ENCODE peak calls at places on chromosomes 3 and 15, in five cellular contexts. F, Q, Z, A and R are unnamed samples.

GRCh38 chr3:46705751-46706572 is 4.8 kb downstream of the TMIE start:
- DNase-seq in F (no peak), Q (no peak), Z (peak), A (peak), R (no peak)

GRCh38 chr3:31762888-31763351 is 218.1 kb downstream of the OSBPL10 start:
- DNase-seq in F (peak), Q (peak), Z (no peak), A (no peak), R (no peak)

GRCh38 chr3:170636609-170637008 is 50.7 kb upstream of the SLC7A14 start:
- DNase-seq in F (no peak), Q (no peak), Z (no peak), A (no peak), R (no peak)

GRCh38 chr15:77508541-77509505 is 88.1 kb downstream of the HMG20A start:
- DNase-seq in F (no peak), Q (no peak), Z (no peak), A (peak), R (no peak)

GRCh38 chr15:26073430-26074333 is 210.6 kb upstream of the ATP10A start:
- DNase-seq in F (no peak), Q (no peak), Z (no peak), A (no peak), R (no peak)

GRCh38 chr15:99305761-99306505 is 54.7 kb downstream of the LRRC28 start:
- DNase-seq in F (no peak), Q (peak), Z (peak), A (no peak), R (peak)

GRCh38 chr15:48717458-48717857 is 71.9 kb upstream of the FBN1 start:
- DNase-seq in F (no peak), Q (no peak), Z (no peak), A (no peak), R (no peak)

GRCh38 chr15:90035835-90036220 is 34.7 kb downstream of the ZNF710 start:
- DNase-seq in F (no peak), Q (no peak), Z (no peak), A (peak), R (no peak)

GRCh38 chr3:163438760-163439159 is 1639.5 kb downstream of the SI start:
- DNase-seq in F (no peak), Q (no peak), Z (no peak), A (no peak), R (no peak)